ENCODE peak calls at places on chromosomes 11 and 22, in seven cellular contexts. One of them, this sample, is unnamed. For H3K36me3, the result is how much of the 10 kb centered on the place peaks cover.

GRCh38 chr11:112355726-112356125 is 95.1 kb upstream of the PLET1 start:
- DNase-seq in psoas muscle: no peak
- DNase-seq in PC-3: peak
- DNase-seq in IMR-90: peak
- DNase-seq in heart right ventricle: no peak
- DNase-seq in heart left ventricle: peak
- DNase-seq in uterus: peak
- DNase-seq in this sample: peak

GRCh38 chr11:9203715-9204311 is 61.3 kb downstream of the DENND5A start:
- DNase-seq in heart left ventricle: no peak
- DNase-seq in heart right ventricle: peak
- DNase-seq in IMR-90: no peak
- DNase-seq in uterus: no peak
- DNase-seq in PC-3: no peak
- DNase-seq in psoas muscle: no peak
- DNase-seq in this sample: no peak

GRCh38 chr11:107953506-107953905 is 25.3 kb downstream of the RAB39A start:
- DNase-seq in PC-3: no peak
- DNase-seq in psoas muscle: no peak
- DNase-seq in IMR-90: no peak
- DNase-seq in uterus: no peak
- DNase-seq in heart right ventricle: no peak
- DNase-seq in heart left ventricle: no peak
- DNase-seq in this sample: no peak

GRCh38 chr11:44754876-44755552 is 28.3 kb downstream of the TSPAN18 start:
- DNase-seq in uterus: peak
- DNase-seq in heart right ventricle: no peak
- DNase-seq in psoas muscle: no peak
- DNase-seq in heart left ventricle: no peak
- DNase-seq in IMR-90: no peak
- DNase-seq in PC-3: no peak
- DNase-seq in this sample: no peak

GRCh38 chr11:26579683-26580082 is 7.6 kb upstream of the MUC15 start:
- DNase-seq in heart left ventricle: no peak
- DNase-seq in heart right ventricle: no peak
- DNase-seq in IMR-90: no peak
- DNase-seq in PC-3: no peak
- DNase-seq in uterus: no peak
- DNase-seq in psoas muscle: no peak
- DNase-seq in this sample: no peak

GRCh38 chr11:3134218-3134621 is 30.9 kb downstream of the OSBPL5 start:
- DNase-seq in IMR-90: no peak
- DNase-seq in psoas muscle: peak
- DNase-seq in heart left ventricle: no peak
- DNase-seq in heart right ventricle: no peak
- DNase-seq in uterus: peak
- DNase-seq in PC-3: no peak
- DNase-seq in this sample: peak

GRCh38 chr11:35662061-35662648 is 420 bp upstream of the TRIM44 start:
- DNase-seq in IMR-90: no peak
- DNase-seq in heart right ventricle: no peak
- DNase-seq in heart left ventricle: no peak
- DNase-seq in PC-3: peak
- DNase-seq in uterus: no peak
- DNase-seq in psoas muscle: no peak
- DNase-seq in this sample: no peak

GRCh38 chr22:46842606-46843005 is 80.2 kb downstream of the TBC1D22A start:
- DNase-seq in uterus: no peak
- DNase-seq in IMR-90: no peak
- DNase-seq in PC-3: no peak
- DNase-seq in heart left ventricle: no peak
- DNase-seq in psoas muscle: peak
- DNase-seq in heart right ventricle: no peak
- DNase-seq in this sample: no peak

GRCh38 chr11:93904711-93905110 is 54.3 kb upstream of the VSTM5 start:
- DNase-seq in heart left ventricle: no peak
- DNase-seq in uterus: no peak
- DNase-seq in PC-3: no peak
- DNase-seq in heart right ventricle: no peak
- DNase-seq in psoas muscle: no peak
- DNase-seq in IMR-90: no peak
- DNase-seq in this sample: no peak

GRCh38 chr22:19477321-19478085 is 1.5 kb downstream of the UFD1 start:
- DNase-seq in heart left ventricle: no peak
- DNase-seq in IMR-90: peak
- DNase-seq in psoas muscle: no peak
- DNase-seq in heart right ventricle: no peak
- DNase-seq in PC-3: peak
- DNase-seq in uterus: no peak
- DNase-seq in this sample: no peak

GRCh38 chr22:28773461-28773867 is 969 bp downstream of the CCDC117 start:
- DNase-seq in heart right ventricle: no peak
- DNase-seq in PC-3: no peak
- DNase-seq in psoas muscle: no peak
- DNase-seq in heart left ventricle: no peak
- DNase-seq in IMR-90: peak
- DNase-seq in uterus: no peak
- DNase-seq in this sample: no peak

GRCh38 chr22:38180841-38181452 is 683 bp downstream of the PLA2G6 start:
- DNase-seq in IMR-90: no peak
- DNase-seq in PC-3: peak
- DNase-seq in heart right ventricle: peak
- DNase-seq in psoas muscle: peak
- DNase-seq in uterus: no peak
- DNase-seq in heart left ventricle: peak
- DNase-seq in this sample: peak

GRCh38 chr22:44352378-44353062 is 39.8 kb upstream of the SHISAL1 start:
- DNase-seq in psoas muscle: peak
- DNase-seq in heart left ventricle: no peak
- DNase-seq in IMR-90: no peak
- DNase-seq in uterus: no peak
- DNase-seq in PC-3: no peak
- DNase-seq in heart right ventricle: no peak
- DNase-seq in this sample: peak

GRCh38 chr11:64040684-64041267 is 5.0 kb downstream of the FLRT1 start:
- DNase-seq in heart left ventricle: no peak
- DNase-seq in heart right ventricle: no peak
- DNase-seq in PC-3: no peak
- DNase-seq in psoas muscle: no peak
- DNase-seq in IMR-90: no peak
- DNase-seq in uterus: no peak
- DNase-seq in this sample: no peak

GRCh38 chr22:19816372-19817119 is 38.1 kb downstream of the GNB1L start:
- DNase-seq in PC-3: no peak
- DNase-seq in psoas muscle: no peak
- DNase-seq in heart right ventricle: no peak
- DNase-seq in heart left ventricle: no peak
- DNase-seq in uterus: no peak
- DNase-seq in IMR-90: no peak
- DNase-seq in this sample: no peak

GRCh38 chr11:117606807-117607206 is 190.2 kb downstream of the DSCAML1 start:
- DNase-seq in IMR-90: no peak
- DNase-seq in heart left ventricle: no peak
- DNase-seq in heart right ventricle: no peak
- DNase-seq in PC-3: no peak
- DNase-seq in uterus: no peak
- DNase-seq in psoas muscle: no peak
- DNase-seq in this sample: no peak

GRCh38 chr11:74783241-74783871 is 34.7 kb downstream of the RNF169 start:
- DNase-seq in uterus: no peak
- DNase-seq in heart left ventricle: no peak
- DNase-seq in psoas muscle: no peak
- DNase-seq in IMR-90: peak
- DNase-seq in PC-3: peak
- DNase-seq in heart right ventricle: peak
- DNase-seq in this sample: no peak

GRCh38 chr11:57323503-57324153 is 1.1 kb downstream of the TNKS1BP1 start:
- DNase-seq in IMR-90: peak
- DNase-seq in heart left ventricle: no peak
- DNase-seq in uterus: no peak
- DNase-seq in heart right ventricle: no peak
- DNase-seq in psoas muscle: no peak
- DNase-seq in PC-3: no peak
- DNase-seq in this sample: no peak

GRCh38 chr22:42399315-42400271 is 32.6 kb downstream of the NFAM1 start:
- DNase-seq in psoas muscle: no peak
- DNase-seq in PC-3: no peak
- DNase-seq in heart left ventricle: no peak
- DNase-seq in IMR-90: no peak
- DNase-seq in uterus: no peak
- DNase-seq in heart right ventricle: peak
- DNase-seq in this sample: no peak

GRCh38 chr22:37545703-37546435 is 14.4 kb upstream of the CDC42EP1 start:
- DNase-seq in psoas muscle: peak
- DNase-seq in IMR-90: peak
- DNase-seq in uterus: peak
- DNase-seq in heart left ventricle: peak
- DNase-seq in PC-3: peak
- DNase-seq in heart right ventricle: peak
- DNase-seq in this sample: peak

GRCh38 chr11:96318850-96319249 is 24.1 kb downstream of the MAML2 start:
- DNase-seq in psoas muscle: no peak
- DNase-seq in uterus: no peak
- DNase-seq in IMR-90: no peak
- DNase-seq in heart right ventricle: no peak
- DNase-seq in heart left ventricle: no peak
- DNase-seq in PC-3: no peak
- DNase-seq in this sample: no peak

GRCh38 chr22:28894320-28894719 is 10.9 kb downstream of the ZNRF3 start:
- DNase-seq in heart right ventricle: no peak
- DNase-seq in heart left ventricle: peak
- DNase-seq in IMR-90: no peak
- DNase-seq in psoas muscle: no peak
- DNase-seq in PC-3: peak
- DNase-seq in uterus: peak
- DNase-seq in this sample: no peak

GRCh38 chr22:36221799-36222751 is 17.3 kb downstream of the APOL2 start:
- DNase-seq in psoas muscle: peak
- DNase-seq in heart right ventricle: peak
- DNase-seq in PC-3: peak
- DNase-seq in heart left ventricle: peak
- DNase-seq in IMR-90: no peak
- DNase-seq in uterus: no peak
- DNase-seq in this sample: peak

GRCh38 chr11:9787260-9787659 is 123.4 kb downstream of the SWAP70 start:
- DNase-seq in heart right ventricle: no peak
- DNase-seq in uterus: no peak
- DNase-seq in psoas muscle: no peak
- DNase-seq in heart left ventricle: no peak
- DNase-seq in IMR-90: no peak
- DNase-seq in PC-3: no peak
- DNase-seq in this sample: no peak

GRCh38 chr11:45028921-45029680 is 78.4 kb upstream of the TP53I11 start:
- DNase-seq in IMR-90: no peak
- DNase-seq in uterus: no peak
- DNase-seq in heart left ventricle: no peak
- DNase-seq in PC-3: no peak
- DNase-seq in heart right ventricle: peak
- DNase-seq in psoas muscle: no peak
- DNase-seq in this sample: no peak

GRCh38 chr11:61454520-61454919 is 24.6 kb downstream of the SDHAF2 start:
- DNase-seq in heart left ventricle: no peak
- DNase-seq in heart right ventricle: peak
- DNase-seq in uterus: no peak
- DNase-seq in IMR-90: no peak
- DNase-seq in psoas muscle: no peak
- DNase-seq in PC-3: no peak
- DNase-seq in this sample: no peak
- H3K27ac ChIP-seq in heart left ventricle: peak
- H3K27ac ChIP-seq in heart right ventricle: peak
- H3K27ac ChIP-seq in uterus: no peak
- H3K27ac ChIP-seq in IMR-90: no peak
- H3K27ac ChIP-seq in psoas muscle: no peak
- H3K27ac ChIP-seq in PC-3: no peak
- H3K27ac ChIP-seq in this sample: no peak

GRCh38 chr22:20885017-20885556 is 26.3 kb downstream of the SNAP29 start:
- DNase-seq in IMR-90: no peak
- DNase-seq in heart right ventricle: no peak
- DNase-seq in PC-3: no peak
- DNase-seq in heart left ventricle: no peak
- DNase-seq in psoas muscle: no peak
- DNase-seq in uterus: no peak
- DNase-seq in this sample: no peak
- H3K36me3 ChIP-seq in IMR-90: under half
- H3K36me3 ChIP-seq in heart right ventricle: half or more
- H3K36me3 ChIP-seq in PC-3: under half
- H3K36me3 ChIP-seq in heart left ventricle: half or more
- H3K36me3 ChIP-seq in psoas muscle: half or more
- H3K36me3 ChIP-seq in uterus: under half
- H3K36me3 ChIP-seq in this sample: half or more

GRCh38 chr11:72786305-72787261 is 7.3 kb downstream of the STARD10 start:
- DNase-seq in IMR-90: no peak
- DNase-seq in uterus: no peak
- DNase-seq in psoas muscle: no peak
- DNase-seq in heart left ventricle: no peak
- DNase-seq in PC-3: peak
- DNase-seq in heart right ventricle: no peak
- DNase-seq in this sample: peak
- H3K27ac ChIP-seq in IMR-90: no peak
- H3K27ac ChIP-seq in uterus: no peak
- H3K27ac ChIP-seq in psoas muscle: no peak
- H3K27ac ChIP-seq in heart left ventricle: no peak
- H3K27ac ChIP-seq in PC-3: peak
- H3K27ac ChIP-seq in heart right ventricle: no peak
- H3K27ac ChIP-seq in this sample: peak

GRCh38 chr11:6206456-6207180 is 1.3 kb downstream of the C11orf42 start:
- DNase-seq in uterus: no peak
- DNase-seq in heart left ventricle: no peak
- DNase-seq in psoas muscle: no peak
- DNase-seq in PC-3: no peak
- DNase-seq in IMR-90: no peak
- DNase-seq in heart right ventricle: no peak
- DNase-seq in this sample: no peak

GRCh38 chr11:6205366-6205765 is at the start of gene C11orf42:
- DNase-seq in uterus: no peak
- DNase-seq in PC-3: no peak
- DNase-seq in heart right ventricle: no peak
- DNase-seq in IMR-90: no peak
- DNase-seq in psoas muscle: no peak
- DNase-seq in heart left ventricle: no peak
- DNase-seq in this sample: no peak

GRCh38 chr11:6209801-6210200 is 4.4 kb downstream of the C11orf42 start:
- DNase-seq in uterus: no peak
- DNase-seq in heart right ventricle: no peak
- DNase-seq in PC-3: no peak
- DNase-seq in IMR-90: no peak
- DNase-seq in psoas muscle: no peak
- DNase-seq in heart left ventricle: no peak
- DNase-seq in this sample: no peak

GRCh38 chr11:6214530-6214929 is 9.2 kb downstream of the C11orf42 start:
- DNase-seq in PC-3: no peak
- DNase-seq in psoas muscle: no peak
- DNase-seq in uterus: no peak
- DNase-seq in heart left ventricle: no peak
- DNase-seq in IMR-90: no peak
- DNase-seq in heart right ventricle: no peak
- DNase-seq in this sample: no peak

GRCh38 chr11:6210274-6210955 is 5.1 kb downstream of the C11orf42 start:
- DNase-seq in heart right ventricle: no peak
- DNase-seq in IMR-90: peak
- DNase-seq in heart left ventricle: no peak
- DNase-seq in psoas muscle: no peak
- DNase-seq in PC-3: no peak
- DNase-seq in uterus: no peak
- DNase-seq in this sample: no peak
- H3K36me3 ChIP-seq in heart right ventricle: half or more
- H3K36me3 ChIP-seq in IMR-90: under half
- H3K36me3 ChIP-seq in heart left ventricle: half or more
- H3K36me3 ChIP-seq in psoas muscle: half or more
- H3K36me3 ChIP-seq in PC-3: under half
- H3K36me3 ChIP-seq in uterus: under half
- H3K36me3 ChIP-seq in this sample: half or more

GRCh38 chr11:118998822-118999221 is 884 bp downstream of the CENATAC start:
- DNase-seq in psoas muscle: no peak
- DNase-seq in IMR-90: peak
- DNase-seq in uterus: no peak
- DNase-seq in heart right ventricle: no peak
- DNase-seq in PC-3: peak
- DNase-seq in heart left ventricle: no peak
- DNase-seq in this sample: no peak
- H3K27ac ChIP-seq in psoas muscle: peak
- H3K27ac ChIP-seq in IMR-90: peak
- H3K27ac ChIP-seq in uterus: peak
- H3K27ac ChIP-seq in heart right ventricle: peak
- H3K27ac ChIP-seq in PC-3: peak
- H3K27ac ChIP-seq in heart left ventricle: peak
- H3K27ac ChIP-seq in this sample: peak

This sample was measured in lower lobe of right lung.